ENCODE peak calls at places on chromosome 6, in five cellular contexts. One of them, this sample, is unnamed.

GRCh38 chr6:149032318-149032598 is 285.3 kb upstream of the TAB2 start:
- DNase-seq in HCT116: no peak
- DNase-seq in gastrocnemius medialis: no peak
- DNase-seq in SK-N-SH: no peak
- DNase-seq in BE2C: no peak
- DNase-seq in this sample: no peak

GRCh38 chr6:154488276-154488627 is 22.2 kb downstream of the CNKSR3 start:
- DNase-seq in HCT116: no peak
- DNase-seq in gastrocnemius medialis: no peak
- DNase-seq in SK-N-SH: no peak
- DNase-seq in BE2C: no peak
- DNase-seq in this sample: no peak

GRCh38 chr6:11146117-11146826 is 34.7 kb upstream of the ERVFRD-1 start:
- DNase-seq in HCT116: no peak
- DNase-seq in gastrocnemius medialis: no peak
- DNase-seq in SK-N-SH: no peak
- DNase-seq in BE2C: no peak
- DNase-seq in this sample: no peak

GRCh38 chr6:89952361-89952680 is 58.1 kb downstream of the GJA10 start:
- DNase-seq in HCT116: no peak
- DNase-seq in gastrocnemius medialis: no peak
- DNase-seq in SK-N-SH: no peak
- DNase-seq in BE2C: no peak
- DNase-seq in this sample: no peak

GRCh38 chr6:42042108-42042507 is 8.2 kb upstream of the TAF8 start:
- DNase-seq in HCT116: no peak
- DNase-seq in gastrocnemius medialis: no peak
- DNase-seq in SK-N-SH: no peak
- DNase-seq in BE2C: no peak
- DNase-seq in this sample: no peak

GRCh38 chr6:43709654-43710303 is 22.2 kb upstream of the MRPS18A start:
- DNase-seq in HCT116: no peak
- DNase-seq in gastrocnemius medialis: no peak
- DNase-seq in SK-N-SH: no peak
- DNase-seq in BE2C: no peak
- DNase-seq in this sample: no peak

GRCh38 chr6:14159090-14159489 is 41.5 kb downstream of the CD83 start:
- DNase-seq in HCT116: no peak
- DNase-seq in gastrocnemius medialis: no peak
- DNase-seq in SK-N-SH: no peak
- DNase-seq in BE2C: no peak
- DNase-seq in this sample: no peak

GRCh38 chr6:52929321-52930164 is 20.0 kb upstream of the GSTA3 start:
- DNase-seq in HCT116: peak; percentile 22
- DNase-seq in gastrocnemius medialis: no peak
- DNase-seq in SK-N-SH: peak; percentile 22
- DNase-seq in BE2C: peak; percentile 85
- DNase-seq in this sample: no peak

GRCh38 chr6:3380344-3381232 is 76.3 kb downstream of the SLC22A23 start:
- DNase-seq in HCT116: no peak
- DNase-seq in gastrocnemius medialis: no peak
- DNase-seq in SK-N-SH: no peak
- DNase-seq in BE2C: no peak
- DNase-seq in this sample: no peak

GRCh38 chr6:170147832-170148708 is 142.8 kb downstream of the DLL1 start:
- DNase-seq in HCT116: no peak
- DNase-seq in gastrocnemius medialis: no peak
- DNase-seq in SK-N-SH: no peak
- DNase-seq in BE2C: peak; percentile 19
- DNase-seq in this sample: peak; percentile 51

GRCh38 chr6:25318589-25318988 is 39.4 kb downstream of the CARMIL1 start:
- DNase-seq in HCT116: no peak
- DNase-seq in gastrocnemius medialis: no peak
- DNase-seq in SK-N-SH: no peak
- DNase-seq in BE2C: peak; percentile 24
- DNase-seq in this sample: no peak

GRCh38 chr6:13494137-13494536 is 6.7 kb upstream of the GFOD1 start:
- DNase-seq in HCT116: no peak
- DNase-seq in gastrocnemius medialis: no peak
- DNase-seq in SK-N-SH: no peak
- DNase-seq in BE2C: no peak
- DNase-seq in this sample: no peak

GRCh38 chr6:106089981-106090380 is 3.8 kb downstream of the PRDM1 start:
- DNase-seq in HCT116: no peak
- DNase-seq in gastrocnemius medialis: no peak
- DNase-seq in SK-N-SH: no peak
- DNase-seq in BE2C: no peak
- DNase-seq in this sample: no peak

GRCh38 chr6:12751694-12752304 is 35.2 kb downstream of the PHACTR1 start:
- DNase-seq in HCT116: no peak
- DNase-seq in gastrocnemius medialis: no peak
- DNase-seq in SK-N-SH: no peak
- DNase-seq in BE2C: peak; percentile 7
- DNase-seq in this sample: peak; percentile 95

GRCh38 chr6:36386495-36387439 is 702 bp downstream of the ETV7 start:
- DNase-seq in HCT116: no peak
- DNase-seq in gastrocnemius medialis: no peak
- DNase-seq in SK-N-SH: peak; percentile 58
- DNase-seq in BE2C: peak; percentile 42
- DNase-seq in this sample: peak; percentile 27

GRCh38 chr6:22221630-22222029 is 75.2 kb downstream of the PRL start:
- DNase-seq in HCT116: no peak
- DNase-seq in gastrocnemius medialis: no peak
- DNase-seq in SK-N-SH: no peak
- DNase-seq in BE2C: no peak
- DNase-seq in this sample: no peak

GRCh38 chr6:39416026-39416425 is 93.5 kb upstream of the KCNK16 start:
- DNase-seq in HCT116: no peak
- DNase-seq in gastrocnemius medialis: no peak
- DNase-seq in SK-N-SH: no peak
- DNase-seq in BE2C: no peak
- DNase-seq in this sample: no peak

GRCh38 chr6:68826501-68826900 is 191.4 kb downstream of the ADGRB3 start:
- DNase-seq in HCT116: no peak
- DNase-seq in gastrocnemius medialis: no peak
- DNase-seq in SK-N-SH: no peak
- DNase-seq in BE2C: no peak
- DNase-seq in this sample: no peak

GRCh38 chr6:137805622-137806021 is 61.4 kb upstream of the TNFAIP3 start:
- DNase-seq in HCT116: no peak
- DNase-seq in gastrocnemius medialis: no peak
- DNase-seq in SK-N-SH: no peak
- DNase-seq in BE2C: no peak
- DNase-seq in this sample: no peak

GRCh38 chr6:26196846-26197683 is 109.8 kb downstream of the HFE start:
- DNase-seq in HCT116: peak; percentile 75
- DNase-seq in gastrocnemius medialis: no peak
- DNase-seq in SK-N-SH: peak; percentile 81
- DNase-seq in BE2C: peak; percentile 84
- DNase-seq in this sample: peak; percentile 65

GRCh38 chr6:156808287-156808686 is 31.1 kb downstream of the ARID1B start:
- DNase-seq in HCT116: no peak
- DNase-seq in gastrocnemius medialis: peak; percentile 43
- DNase-seq in SK-N-SH: no peak
- DNase-seq in BE2C: peak; percentile 45
- DNase-seq in this sample: no peak

GRCh38 chr6:85449388-85449817 is 480 bp upstream of the NT5E start:
- DNase-seq in HCT116: no peak
- DNase-seq in gastrocnemius medialis: no peak
- DNase-seq in SK-N-SH: no peak
- DNase-seq in BE2C: peak; percentile 20
- DNase-seq in this sample: no peak

GRCh38 chr6:132511836-132512230 is 1.1 kb downstream of the STX7 start:
- DNase-seq in HCT116: no peak
- DNase-seq in gastrocnemius medialis: no peak
- DNase-seq in SK-N-SH: no peak
- DNase-seq in BE2C: no peak
- DNase-seq in this sample: no peak

GRCh38 chr6:3526962-3527796 is 70.3 kb upstream of the SLC22A23 start:
- DNase-seq in HCT116: no peak
- DNase-seq in gastrocnemius medialis: no peak
- DNase-seq in SK-N-SH: no peak
- DNase-seq in BE2C: no peak
- DNase-seq in this sample: no peak

GRCh38 chr6:2579241-2579761 is 171.4 kb downstream of the MYLK4 start:
- DNase-seq in HCT116: no peak
- DNase-seq in gastrocnemius medialis: no peak
- DNase-seq in SK-N-SH: peak; percentile 32
- DNase-seq in BE2C: peak; percentile 39
- DNase-seq in this sample: no peak

GRCh38 chr6:38141716-38142115 is 322.2 kb downstream of the ZFAND3 start:
- DNase-seq in HCT116: no peak
- DNase-seq in gastrocnemius medialis: no peak
- DNase-seq in SK-N-SH: no peak
- DNase-seq in BE2C: no peak
- DNase-seq in this sample: no peak

GRCh38 chr6:24117016-24117415 is 9.0 kb upstream of the NRSN1 start:
- DNase-seq in HCT116: no peak
- DNase-seq in gastrocnemius medialis: no peak
- DNase-seq in SK-N-SH: no peak
- DNase-seq in BE2C: no peak
- DNase-seq in this sample: no peak

GRCh38 chr6:55902796-55903195 is 27.4 kb upstream of the BMP5 start:
- DNase-seq in HCT116: no peak
- DNase-seq in gastrocnemius medialis: no peak
- DNase-seq in SK-N-SH: no peak
- DNase-seq in BE2C: no peak
- DNase-seq in this sample: no peak

GRCh38 chr6:168090706-168091105 is 11.7 kb upstream of the FRMD1 start:
- DNase-seq in HCT116: no peak
- DNase-seq in gastrocnemius medialis: no peak
- DNase-seq in SK-N-SH: no peak
- DNase-seq in BE2C: no peak
- DNase-seq in this sample: no peak

GRCh38 chr6:118469468-118469867 is 78.6 kb upstream of the PLN start:
- DNase-seq in HCT116: no peak
- DNase-seq in gastrocnemius medialis: no peak
- DNase-seq in SK-N-SH: no peak
- DNase-seq in BE2C: no peak
- DNase-seq in this sample: no peak

GRCh38 chr6:118511930-118512715 is 36.0 kb upstream of the PLN start:
- DNase-seq in HCT116: no peak
- DNase-seq in gastrocnemius medialis: no peak
- DNase-seq in SK-N-SH: no peak
- DNase-seq in BE2C: no peak
- DNase-seq in this sample: no peak

GRCh38 chr6:123127807-123128206 is 131.8 kb downstream of the CLVS2 start:
- DNase-seq in HCT116: no peak
- DNase-seq in gastrocnemius medialis: no peak
- DNase-seq in SK-N-SH: no peak
- DNase-seq in BE2C: no peak
- DNase-seq in this sample: no peak

GRCh38 chr6:74976026-74976425 is 229.8 kb downstream of the COL12A1 start:
- DNase-seq in HCT116: no peak
- DNase-seq in gastrocnemius medialis: no peak
- DNase-seq in SK-N-SH: no peak
- DNase-seq in BE2C: no peak
- DNase-seq in this sample: no peak

GRCh38 chr6:169445661-169446581 is 192.3 kb upstream of the THBS2 start:
- DNase-seq in HCT116: no peak
- DNase-seq in gastrocnemius medialis: no peak
- DNase-seq in SK-N-SH: no peak
- DNase-seq in BE2C: no peak
- DNase-seq in this sample: no peak

GRCh38 chr6:75608304-75608703 is 6.6 kb downstream of the SENP6 start:
- DNase-seq in HCT116: no peak
- DNase-seq in gastrocnemius medialis: no peak
- DNase-seq in SK-N-SH: no peak
- DNase-seq in BE2C: no peak
- DNase-seq in this sample: no peak

GRCh38 chr6:88166493-88166900 is 350 bp upstream of the CNR1 start:
- DNase-seq in HCT116: no peak
- DNase-seq in gastrocnemius medialis: no peak
- DNase-seq in SK-N-SH: peak; percentile 73
- DNase-seq in BE2C: no peak
- DNase-seq in this sample: peak; percentile 81

GRCh38 chr6:16776394-16777017 is 15.2 kb upstream of the ATXN1 start:
- DNase-seq in HCT116: no peak
- DNase-seq in gastrocnemius medialis: no peak
- DNase-seq in SK-N-SH: no peak
- DNase-seq in BE2C: no peak
- DNase-seq in this sample: no peak
- TF ChIP-seq CTCF in HCT116: no peak
- TF ChIP-seq CTCF in gastrocnemius medialis: no peak
- TF ChIP-seq CTCF in SK-N-SH: peak; percentile 35
- TF ChIP-seq CTCF in BE2C: no peak
- TF ChIP-seq CTCF in this sample: no peak

GRCh38 chr6:129748212-129748900 is 38.4 kb upstream of the ARHGAP18 start:
- DNase-seq in HCT116: peak; percentile 90
- DNase-seq in gastrocnemius medialis: peak; percentile 10
- DNase-seq in SK-N-SH: no peak
- DNase-seq in BE2C: peak; percentile 18
- DNase-seq in this sample: no peak
- TF ChIP-seq CTCF in HCT116: no peak
- TF ChIP-seq CTCF in gastrocnemius medialis: peak; percentile 33
- TF ChIP-seq CTCF in SK-N-SH: peak; percentile 39
- TF ChIP-seq CTCF in BE2C: no peak
- TF ChIP-seq CTCF in this sample: no peak

GRCh38 chr6:44776344-44776743 is 388.8 kb downstream of the CDC5L start:
- DNase-seq in HCT116: no peak
- DNase-seq in gastrocnemius medialis: no peak
- DNase-seq in SK-N-SH: no peak
- DNase-seq in BE2C: no peak
- DNase-seq in this sample: no peak

GRCh38 chr6:44779130-44779826 is 391.8 kb downstream of the CDC5L start:
- DNase-seq in HCT116: no peak
- DNase-seq in gastrocnemius medialis: no peak
- DNase-seq in SK-N-SH: no peak
- DNase-seq in BE2C: no peak
- DNase-seq in this sample: no peak

GRCh38 chr6:44775121-44775520 is 387.6 kb downstream of the CDC5L start:
- DNase-seq in HCT116: no peak
- DNase-seq in gastrocnemius medialis: no peak
- DNase-seq in SK-N-SH: no peak
- DNase-seq in BE2C: no peak
- DNase-seq in this sample: no peak

GRCh38 chr6:44780161-44780560 is 392.7 kb downstream of the CDC5L start:
- DNase-seq in HCT116: no peak
- DNase-seq in gastrocnemius medialis: no peak
- DNase-seq in SK-N-SH: no peak
- DNase-seq in BE2C: no peak
- DNase-seq in this sample: no peak

GRCh38 chr6:44778513-44778912 is 391.0 kb downstream of the CDC5L start:
- DNase-seq in HCT116: no peak
- DNase-seq in gastrocnemius medialis: no peak
- DNase-seq in SK-N-SH: no peak
- DNase-seq in BE2C: no peak
- DNase-seq in this sample: no peak
- TF ChIP-seq CTCF in HCT116: no peak
- TF ChIP-seq CTCF in gastrocnemius medialis: no peak
- TF ChIP-seq CTCF in SK-N-SH: no peak
- TF ChIP-seq CTCF in BE2C: no peak
- TF ChIP-seq CTCF in this sample: no peak

GRCh38 chr6:165676435-165677068 is 13.5 kb upstream of the PDE10A start:
- DNase-seq in HCT116: no peak
- DNase-seq in gastrocnemius medialis: no peak
- DNase-seq in SK-N-SH: no peak
- DNase-seq in BE2C: no peak
- DNase-seq in this sample: no peak
- TF ChIP-seq CTCF in HCT116: no peak
- TF ChIP-seq CTCF in gastrocnemius medialis: no peak
- TF ChIP-seq CTCF in SK-N-SH: no peak
- TF ChIP-seq CTCF in BE2C: no peak
- TF ChIP-seq CTCF in this sample: no peak

GRCh38 chr6:28980797-28981390 is 24.2 kb downstream of the ZNF311 start:
- DNase-seq in HCT116: peak; percentile 80
- DNase-seq in gastrocnemius medialis: no peak
- DNase-seq in SK-N-SH: peak; percentile 86
- DNase-seq in BE2C: peak; percentile 85
- DNase-seq in this sample: peak; percentile 73
- TF ChIP-seq CTCF in HCT116: no peak
- TF ChIP-seq CTCF in gastrocnemius medialis: no peak
- TF ChIP-seq CTCF in SK-N-SH: peak; percentile 51
- TF ChIP-seq CTCF in BE2C: peak; percentile 48
- TF ChIP-seq CTCF in this sample: peak; percentile 45

This sample was measured in nephron progenitor cell.